ENCODE peak calls at places on chromosomes 2 and 18, in six cellular contexts. Y is ACHN, B is NCI-H2081, M is NCI-H1417, J is dermis blood vessel endothelial cell, Z is T-cell. T is an unnamed sample.

GRCh38 chr18:31247574-31248199 is 70.3 kb upstream of the DSG1 start:
- DNase-seq in Y (no peak), B (no peak), M (no peak), J (no peak), Z (no peak), T (no peak)

GRCh38 chr2:8096484-8096883 is 585.4 kb upstream of the ID2 start:
- DNase-seq in Y (no peak), B (no peak), M (no peak), J (no peak), Z (no peak), T (no peak)

GRCh38 chr2:47811668-47812067 is 28.7 kb downstream of the MSH6 start:
- DNase-seq in Y (no peak), B (no peak), M (no peak), J (no peak), Z (no peak), T (no peak)

GRCh38 chr18:3449702-3450357 is at the start of gene TGIF1:
- DNase-seq in Y (peak), B (peak), M (peak), J (peak), Z (no peak), T (peak)

GRCh38 chr2:10989782-10990181 is 78.0 kb downstream of the KCNF1 start:
- DNase-seq in Y (no peak), B (no peak), M (no peak), J (no peak), Z (no peak), T (no peak)

GRCh38 chr2:146317959-146318358 is 1526.9 kb upstream of the ACVR2A start:
- DNase-seq in Y (no peak), B (no peak), M (no peak), J (no peak), Z (no peak), T (no peak)

GRCh38 chr2:66489433-66489832 is 54.5 kb downstream of the MEIS1 start:
- DNase-seq in Y (no peak), B (peak), M (peak), J (no peak), Z (no peak), T (no peak)

GRCh38 chr2:11833601-11834000 is 87.2 kb downstream of the LPIN1 start:
- DNase-seq in Y (no peak), B (no peak), M (no peak), J (peak), Z (no peak), T (no peak)

GRCh38 chr2:46098606-46099005 is 198.6 kb upstream of the EPAS1 start:
- DNase-seq in Y (peak), B (no peak), M (no peak), J (peak), Z (no peak), T (no peak)